ENCODE peak calls at places on chromosomes 2 and 18, in seven cellular contexts. O is K562, X is IMR-90, T is A549, H is GM12878, Q is H1, Y is HepG2. E is an unnamed sample.
A peak's percentile ranks its signal among the peaks of the same experiment; 100 is the strongest.

GRCh38 chr2:112795720-112796119 is 11.4 kb upstream of the IL1A start:
- DNase-seq in O (no peak), X (no peak), T (no peak), H (no peak), Q (no peak), Y (no peak), E (no peak)

GRCh38 chr2:234500394-234501006 is 3.6 kb upstream of the ARL4C start:
- DNase-seq in O (no peak), X (peak; percentile 65), T (peak; percentile 83), H (peak; percentile 53), Q (peak; percentile 57), Y (peak; percentile 66), E (peak; percentile 49)

GRCh38 chr18:44702594-44702993 is 21.9 kb downstream of the SETBP1 start:
- DNase-seq in O (no peak), X (no peak), T (no peak), H (no peak), Q (no peak), Y (no peak), E (no peak)

GRCh38 chr2:122031544-122032263 is 276.3 kb downstream of the TSN start:
- DNase-seq in O (no peak), X (peak; percentile 27), T (no peak), H (peak; percentile 1), Q (no peak), Y (no peak), E (no peak)

GRCh38 chr2:55810621-55811020 is 113.0 kb downstream of the EFEMP1 start:
- DNase-seq in O (no peak), X (no peak), T (no peak), H (no peak), Q (no peak), Y (no peak), E (no peak)

GRCh38 chr2:238513346-238513745 is 86.6 kb downstream of the ASB1 start:
- DNase-seq in O (peak; percentile 62), X (peak; percentile 29), T (peak; percentile 64), H (no peak), Q (peak; percentile 80), Y (peak; percentile 68), E (peak; percentile 42)

GRCh38 chr2:143525006-143525405 is 395.8 kb downstream of the ARHGAP15 start:
- DNase-seq in O (no peak), X (peak; percentile 34), T (no peak), H (no peak), Q (no peak), Y (no peak), E (no peak)

GRCh38 chr2:203682688-203683130 is 23.7 kb upstream of the CD28 start:
- DNase-seq in O (no peak), X (peak; percentile 61), T (no peak), H (no peak), Q (no peak), Y (no peak), E (no peak)

GRCh38 chr2:14039134-14039533 is 593.4 kb upstream of the LRATD1 start:
- DNase-seq in O (no peak), X (no peak), T (no peak), H (no peak), Q (no peak), Y (no peak), E (no peak)

GRCh38 chr2:173874899-173875247 is 90.3 kb downstream of the SP3 start:
- DNase-seq in O (no peak), X (no peak), T (no peak), H (peak; percentile 84), Q (no peak), Y (no peak), E (no peak)

GRCh38 chr18:62386616-62387015 is 61.5 kb downstream of the TNFRSF11A start:
- DNase-seq in O (no peak), X (no peak), T (no peak), H (no peak), Q (no peak), Y (no peak), E (no peak)

GRCh38 chr2:26613241-26614204 is 27.6 kb downstream of the CIB4 start:
- DNase-seq in O (no peak), X (no peak), T (no peak), H (no peak), Q (peak; percentile 52), Y (no peak), E (no peak)

GRCh38 chr2:182318466-182319309 is 108.1 kb downstream of the PDE1A start:
- DNase-seq in O (no peak), X (peak; percentile 53), T (no peak), H (no peak), Q (no peak), Y (no peak), E (no peak)

GRCh38 chr2:183229386-183229785 is 105.1 kb downstream of the NUP35 start:
- DNase-seq in O (no peak), X (peak; percentile 63), T (no peak), H (no peak), Q (no peak), Y (no peak), E (no peak)

DNA sequence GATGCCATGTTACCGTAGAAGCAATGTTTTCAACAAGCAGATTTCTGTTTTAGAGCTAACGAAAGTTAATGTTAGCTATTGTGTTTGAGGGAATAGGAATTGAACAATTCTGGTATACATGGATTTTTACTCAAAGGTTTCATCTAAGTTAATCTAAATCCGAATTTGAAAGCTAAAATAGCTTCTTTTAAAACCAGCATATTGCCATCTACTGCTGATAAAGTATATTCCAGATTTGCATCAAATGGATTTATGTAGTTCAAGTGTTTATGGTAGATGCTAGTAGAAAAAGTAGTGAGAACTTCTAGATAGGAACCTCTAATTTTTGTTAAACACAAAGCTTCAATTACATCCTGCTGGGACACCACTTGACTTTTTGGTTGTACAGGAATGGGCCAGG is 1569.5 kb upstream of the NXPH2 start:
- DNase-seq in O (no peak), X (no peak), T (no peak), H (no peak), Q (no peak), Y (no peak), E (no peak)
- TF ChIP-seq CTCF in O (no peak), X (no peak), T (no peak), H (no peak), Q (no peak), Y (no peak), E (no peak)

GRCh38 chr2:74931940-74932339 is 26.5 kb upstream of the POLE4 start:
- DNase-seq in O (no peak), X (no peak), T (no peak), H (no peak), Q (no peak), Y (no peak), E (no peak)

GRCh38 chr2:74938264-74938663 is 20.2 kb upstream of the POLE4 start:
- DNase-seq in O (no peak), X (no peak), T (no peak), H (no peak), Q (no peak), Y (no peak), E (no peak)

GRCh38 chr2:74937221-74937880 is 21.1 kb upstream of the POLE4 start:
- DNase-seq in O (no peak), X (no peak), T (peak; percentile 33), H (no peak), Q (no peak), Y (peak; percentile 74), E (no peak)

GRCh38 chr2:74939919-74940812 is 18.3 kb upstream of the POLE4 start:
- DNase-seq in O (no peak), X (no peak), T (no peak), H (no peak), Q (no peak), Y (peak; percentile 100), E (no peak)

DNA sequence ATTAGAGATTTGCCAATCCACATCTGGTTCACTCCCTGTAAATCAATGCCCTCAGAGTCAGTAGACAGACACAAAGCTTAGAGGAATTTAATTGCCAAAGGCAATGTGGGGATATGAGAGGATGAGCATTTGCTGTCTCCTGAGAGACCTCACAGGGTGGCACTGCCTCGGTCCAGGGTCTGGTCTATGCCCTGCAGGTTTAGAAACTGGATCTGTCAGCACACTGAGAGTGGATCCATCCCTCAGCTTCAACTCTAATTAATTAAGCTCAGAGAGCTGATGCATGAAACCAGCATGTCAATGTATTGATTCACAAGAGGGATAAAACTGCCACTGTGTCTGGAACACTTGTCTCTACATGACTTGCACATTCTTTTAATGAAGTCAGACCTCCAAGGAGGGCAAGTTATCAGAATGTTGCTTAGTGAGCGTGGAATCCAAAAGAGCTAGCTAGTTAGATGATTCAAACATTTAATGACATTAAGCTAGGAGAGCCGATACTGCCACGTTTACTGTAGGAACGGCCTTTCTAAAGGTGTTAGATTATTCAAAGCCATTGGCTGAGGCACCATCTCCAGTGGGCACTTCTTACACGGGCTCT is 22.5 kb upstream of the POLE4 start:
- DNase-seq in O (no peak), X (no peak), T (no peak), H (no peak), Q (no peak), Y (no peak), E (no peak)
- TF ChIP-seq CEBPB in O (no peak), X (no peak), T (no peak), H (no peak), Q (no peak), Y (no peak), E (no peak)

GRCh38 chr18:9681217-9681616 is 26.9 kb upstream of the RAB31 start:
- DNase-seq in O (no peak), X (no peak), T (no peak), H (no peak), Q (no peak), Y (no peak), E (no peak)

GRCh38 chr18:9688036-9688741 is 19.9 kb upstream of the RAB31 start:
- DNase-seq in O (peak; percentile 69), X (peak; percentile 77), T (no peak), H (no peak), Q (no peak), Y (no peak), E (no peak)

GRCh38 chr18:9682572-9682971 is 25.5 kb upstream of the RAB31 start:
- DNase-seq in O (no peak), X (no peak), T (no peak), H (no peak), Q (no peak), Y (no peak), E (no peak)

GRCh38 chr18:9684901-9685738 is 23.0 kb upstream of the RAB31 start:
- DNase-seq in O (no peak), X (peak; percentile 64), T (no peak), H (no peak), Q (no peak), Y (no peak), E (no peak)

GRCh38 chr18:9683418-9684396 is 24.4 kb upstream of the RAB31 start:
- DNase-seq in O (peak; percentile 51), X (peak; percentile 70), T (peak; percentile 83), H (no peak), Q (no peak), Y (peak; percentile 26), E (peak; percentile 50)
- H3K4me3 ChIP-seq in O (no peak overlapping the region), X (no peak overlapping the region), T (no peak overlapping the region), H (no peak overlapping the region), Q (no peak overlapping the region), Y (no peak overlapping the region), E (no peak overlapping the region)

GRCh38 chr2:240561325-240561971 is 1.3 kb downstream of the DUSP28 start:
- DNase-seq in O (no peak), X (peak; percentile 91), T (peak; percentile 53), H (peak; percentile 45), Q (peak; percentile 29), Y (no peak), E (no peak)

GRCh38 chr2:240559271-240559670 is 886 bp upstream of the DUSP28 start:
- DNase-seq in O (no peak), X (no peak), T (no peak), H (no peak), Q (no peak), Y (no peak), E (no peak)

GRCh38 chr2:240558229-240558885 is 569 bp upstream of the ANKMY1 start:
- DNase-seq in O (no peak), X (no peak), T (no peak), H (no peak), Q (no peak), Y (no peak), E (no peak)

GRCh38 chr2:240560084-240560479 is at the start of gene DUSP28:
- DNase-seq in O (peak; percentile 75), X (peak; percentile 80), T (peak; percentile 93), H (peak; percentile 55), Q (peak; percentile 88), Y (peak; percentile 83), E (peak; percentile 72)

GRCh38 chr2:240560480-240561324 is 545 bp downstream of the DUSP28 start:
- DNase-seq in O (peak; percentile 79), X (peak; percentile 97), T (peak; percentile 98), H (peak; percentile 81), Q (peak; percentile 98), Y (peak; percentile 97), E (peak; percentile 95)
- TF ChIP-seq CTCF in O (no peak), X (peak; percentile 30), T (no peak), H (peak; percentile 36), Q (no peak), Y (peak; percentile 51), E (peak; percentile 19)

E was measured in HCT116.